ENCODE peak calls at places on chromosomes 4 and X, in four cellular contexts. One of them, this sample, is unnamed.
A peak's percentile ranks its signal among the peaks of the same experiment; 100 is the strongest.

GRCh38 chr4:2417196-2417764 is 1.2 kb downstream of the ZFYVE28 start:
- DNase-seq in CD4-positive, alpha-beta T cell: no peak
- DNase-seq in H9: no peak
- DNase-seq in ovary: no peak
- DNase-seq in this sample: no peak

GRCh38 chr4:54802336-54802735 is 144.6 kb downstream of the KIT start:
- DNase-seq in ovary: no peak
- DNase-seq in H9: no peak
- DNase-seq in CD4-positive, alpha-beta T cell: no peak
- DNase-seq in this sample: no peak

GRCh38 chrX:66009231-66009845 is 30.5 kb downstream of the VSIG4 start:
- DNase-seq in ovary: no peak
- DNase-seq in H9: no peak
- DNase-seq in CD4-positive, alpha-beta T cell: no peak
- DNase-seq in this sample: no peak

GRCh38 chr4:87839309-87839946 is 6.7 kb downstream of the MEPE start:
- DNase-seq in H9: no peak
- DNase-seq in CD4-positive, alpha-beta T cell: no peak
- DNase-seq in ovary: peak; percentile 25
- DNase-seq in this sample: no peak

GRCh38 chr4:4521069-4521468 is 20.8 kb downstream of the STX18 start:
- DNase-seq in CD4-positive, alpha-beta T cell: no peak
- DNase-seq in H9: no peak
- DNase-seq in ovary: no peak
- DNase-seq in this sample: no peak

GRCh38 chrX:43970528-43970927 is 2.7 kb downstream of the NDP start:
- DNase-seq in H9: no peak
- DNase-seq in ovary: no peak
- DNase-seq in CD4-positive, alpha-beta T cell: no peak
- DNase-seq in this sample: no peak

GRCh38 chr4:125434136-125434535 is 119.4 kb downstream of the FAT4 start:
- DNase-seq in H9: no peak
- DNase-seq in CD4-positive, alpha-beta T cell: no peak
- DNase-seq in ovary: no peak
- DNase-seq in this sample: no peak

GRCh38 chr4:54971474-54971950 is 153.9 kb downstream of the KDR start:
- DNase-seq in H9: peak; percentile 47
- DNase-seq in ovary: no peak
- DNase-seq in CD4-positive, alpha-beta T cell: no peak
- DNase-seq in this sample: no peak

GRCh38 chr4:88609387-88609786 is 17.1 kb downstream of the HERC3 start:
- DNase-seq in ovary: no peak
- DNase-seq in CD4-positive, alpha-beta T cell: no peak
- DNase-seq in H9: no peak
- DNase-seq in this sample: no peak

GRCh38 chr4:104905546-104905945 is 241.1 kb upstream of the TET2 start:
- DNase-seq in H9: no peak
- DNase-seq in ovary: no peak
- DNase-seq in CD4-positive, alpha-beta T cell: no peak
- DNase-seq in this sample: no peak

GRCh38 chr4:98586634-98587354 is 71.6 kb downstream of the TSPAN5 start:
- DNase-seq in CD4-positive, alpha-beta T cell: no peak
- DNase-seq in ovary: no peak
- DNase-seq in H9: no peak
- DNase-seq in this sample: no peak

GRCh38 chr4:174490356-174490969 is 31.8 kb downstream of the HPGD start:
- DNase-seq in CD4-positive, alpha-beta T cell: no peak
- DNase-seq in ovary: no peak
- DNase-seq in H9: no peak
- DNase-seq in this sample: no peak

GRCh38 chr4:133152801-133153526 is 3.9 kb downstream of the PCDH10 start:
- DNase-seq in CD4-positive, alpha-beta T cell: no peak
- DNase-seq in H9: peak; percentile 22
- DNase-seq in ovary: no peak
- DNase-seq in this sample: no peak
- H3K9me3 ChIP-seq in CD4-positive, alpha-beta T cell: no peaks in the 10 kb centered on the region
- H3K9me3 ChIP-seq in H9: no peaks in the 10 kb centered on the region
- H3K9me3 ChIP-seq in ovary: no peaks in the 10 kb centered on the region
- H3K9me3 ChIP-seq in this sample: no peaks in the 10 kb centered on the region

GRCh38 chr4:116015062-116015461 is 901.6 kb upstream of the NDST4 start:
- DNase-seq in CD4-positive, alpha-beta T cell: no peak
- DNase-seq in H9: no peak
- DNase-seq in ovary: no peak
- DNase-seq in this sample: no peak

GRCh38 chr4:116018831-116019230 is 905.4 kb upstream of the NDST4 start:
- DNase-seq in ovary: no peak
- DNase-seq in CD4-positive, alpha-beta T cell: no peak
- DNase-seq in H9: no peak
- DNase-seq in this sample: no peak

GRCh38 chr4:116015549-116015948 is 902.1 kb upstream of the NDST4 start:
- DNase-seq in CD4-positive, alpha-beta T cell: no peak
- DNase-seq in ovary: no peak
- DNase-seq in H9: no peak
- DNase-seq in this sample: no peak

GRCh38 chr4:116020141-116020722 is 906.8 kb upstream of the NDST4 start:
- DNase-seq in H9: no peak
- DNase-seq in CD4-positive, alpha-beta T cell: no peak
- DNase-seq in ovary: no peak
- DNase-seq in this sample: no peak

GRCh38 chr4:116016201-116016600 is 902.8 kb upstream of the NDST4 start:
- DNase-seq in ovary: no peak
- DNase-seq in H9: no peak
- DNase-seq in CD4-positive, alpha-beta T cell: no peak
- DNase-seq in this sample: no peak
- H3K9me3 ChIP-seq in ovary: no peaks in the 10 kb centered on the region
- H3K9me3 ChIP-seq in H9: peaks cover 46% of the 10 kb centered on the region
- H3K9me3 ChIP-seq in CD4-positive, alpha-beta T cell: peaks cover 56% of the 10 kb centered on the region
- H3K9me3 ChIP-seq in this sample: peaks cover 4% of the 10 kb centered on the region

DNA sequence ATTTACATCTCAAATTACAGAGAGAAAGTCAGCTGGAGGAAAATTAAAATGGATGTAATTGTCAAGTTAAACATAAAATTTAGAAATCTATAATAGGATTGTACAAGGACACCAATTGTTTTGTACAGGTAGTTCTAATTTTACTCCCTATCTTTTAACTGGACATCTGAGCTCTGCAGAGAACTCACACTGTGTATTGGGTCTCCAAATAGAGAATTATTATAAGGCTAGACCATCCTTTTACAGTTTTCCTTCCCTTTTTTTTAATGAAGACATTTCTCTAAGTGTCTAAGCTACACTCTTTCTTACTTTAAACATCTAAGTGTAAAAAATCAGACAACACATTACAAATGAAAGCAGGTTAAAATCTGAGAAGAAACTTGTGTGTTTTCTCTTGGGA is 78.4 kb upstream of the GC start:
- DNase-seq in H9: no peak
- DNase-seq in ovary: no peak
- DNase-seq in CD4-positive, alpha-beta T cell: no peak
- DNase-seq in this sample: no peak
- H3K9me3 ChIP-seq in H9: peaks cover 43% of the 10 kb centered on the region
- H3K9me3 ChIP-seq in ovary: no peaks in the 10 kb centered on the region
- H3K9me3 ChIP-seq in CD4-positive, alpha-beta T cell: peaks cover 23% of the 10 kb centered on the region
- H3K9me3 ChIP-seq in this sample: no peaks in the 10 kb centered on the region

DNA sequence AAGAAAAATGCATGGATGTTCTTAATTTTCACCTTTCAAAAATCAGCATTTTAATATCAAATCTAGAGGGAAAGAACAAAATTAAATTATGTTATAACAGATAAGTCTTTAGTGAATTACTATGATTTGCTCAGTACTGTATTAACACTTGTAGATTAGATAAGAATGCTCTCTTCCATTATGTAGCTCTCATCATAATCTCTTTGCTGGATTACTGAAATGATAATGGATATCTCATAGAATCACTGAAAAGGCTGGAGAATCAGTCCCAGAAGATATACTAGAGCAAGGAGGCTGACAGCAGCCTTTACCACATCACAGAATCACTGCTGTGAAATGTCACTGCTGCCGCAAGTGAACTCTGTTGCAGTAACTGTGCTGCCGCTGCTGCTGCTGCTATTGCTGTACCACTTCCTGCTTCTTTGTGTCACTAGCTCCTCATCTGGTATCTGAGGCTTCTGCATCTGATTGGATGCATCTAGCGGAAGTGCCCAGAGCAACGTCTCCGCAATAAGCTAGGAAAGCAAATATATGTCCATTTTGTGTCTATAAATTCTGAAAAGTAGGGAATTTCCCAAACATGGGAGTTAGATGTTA is 738.2 kb downstream of the ADGRL3 start:
- DNase-seq in ovary: no peak
- DNase-seq in CD4-positive, alpha-beta T cell: no peak
- DNase-seq in H9: peak; percentile 49
- DNase-seq in this sample: no peak
- H3K9me3 ChIP-seq in ovary: no peaks in the 10 kb centered on the region
- H3K9me3 ChIP-seq in CD4-positive, alpha-beta T cell: peaks cover 3% of the 10 kb centered on the region
- H3K9me3 ChIP-seq in H9: no peaks in the 10 kb centered on the region
- H3K9me3 ChIP-seq in this sample: no peaks in the 10 kb centered on the region

DNA sequence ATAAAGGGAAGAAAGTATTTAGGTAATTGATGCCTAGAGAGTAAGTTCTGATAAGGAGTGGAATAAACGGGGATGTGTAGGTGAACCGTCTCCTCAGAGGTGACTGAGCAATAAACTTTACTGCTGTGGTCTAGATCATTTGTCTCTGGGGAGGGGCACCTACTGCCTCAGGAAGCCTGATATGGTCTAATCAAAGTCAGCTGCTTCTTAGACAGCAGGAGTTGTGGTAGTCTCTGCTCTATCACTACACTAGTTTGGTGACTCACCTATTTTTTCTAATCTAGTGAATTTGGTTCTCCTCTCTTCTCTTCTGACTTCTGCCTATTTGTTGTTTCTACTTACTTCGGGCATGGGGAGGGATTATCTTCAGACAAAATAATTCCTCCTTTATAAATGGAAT is 95.1 kb upstream of the STIM2 start:
- DNase-seq in H9: no peak
- DNase-seq in ovary: no peak
- DNase-seq in CD4-positive, alpha-beta T cell: no peak
- DNase-seq in this sample: no peak
- H3K9me3 ChIP-seq in H9: no peaks in the 10 kb centered on the region
- H3K9me3 ChIP-seq in ovary: no peaks in the 10 kb centered on the region
- H3K9me3 ChIP-seq in CD4-positive, alpha-beta T cell: no peaks in the 10 kb centered on the region
- H3K9me3 ChIP-seq in this sample: no peaks in the 10 kb centered on the region

This sample was measured in T-helper 17 cell.